ENCODE peak calls at places on chromosomes 7 and 10, in seven cellular contexts. F is A549, N is HepG2, T is stomach, S is tibial nerve, E is ovary, R is suprapubic skin. G is an unnamed sample.
A peak's percentile ranks its signal among the peaks of the same experiment; 100 is the strongest.

GRCh38 chr7:27161214-27161720 is 4.1 kb downstream of the HOXA9 start:
- DNase-seq in F (no peak), N (no peak), T (no peak), S (no peak), E (no peak), R (no peak), G (peak; percentile 66)

GRCh38 chr7:106730021-106730420 is 69.1 kb upstream of the CCDC71L start:
- DNase-seq in F (no peak), N (no peak), T (no peak), S (no peak), E (no peak), R (no peak), G (no peak)

GRCh38 chr7:1993776-1994740 is 238.7 kb downstream of the MAD1L1 start:
- DNase-seq in F (no peak), N (no peak), T (no peak), S (no peak), E (no peak), R (no peak), G (no peak)

GRCh38 chr10:129400426-129400825 is 66.6 kb upstream of the MGMT start:
- DNase-seq in F (no peak), N (no peak), T (no peak), S (no peak), E (no peak), R (no peak), G (no peak)

GRCh38 chr10:6274040-6274439 is 71.3 kb downstream of the PFKFB3 start:
- DNase-seq in F (no peak), N (peak; percentile 77), T (no peak), S (no peak), E (no peak), R (no peak), G (no peak)

GRCh38 chr10:847868-848267 is 83.6 kb downstream of the LARP4B start:
- DNase-seq in F (no peak), N (peak; percentile 5), T (no peak), S (no peak), E (no peak), R (no peak), G (no peak)

GRCh38 chr10:12349628-12350166 is 350 bp downstream of the CAMK1D start:
- DNase-seq in F (no peak), N (no peak), T (no peak), S (no peak), E (no peak), R (no peak), G (no peak)

GRCh38 chr10:100697631-100698030 is 47.8 kb upstream of the PAX2 start:
- DNase-seq in F (no peak), N (no peak), T (no peak), S (no peak), E (no peak), R (no peak), G (no peak)

GRCh38 chr7:50826371-50827172 is 43.9 kb upstream of the GRB10 start:
- DNase-seq in F (peak; percentile 47), N (peak; percentile 78), T (no peak), S (no peak), E (no peak), R (no peak), G (no peak)

GRCh38 chr10:95518455-95519131 is 42.6 kb downstream of the SORBS1 start:
- DNase-seq in F (no peak), N (no peak), T (no peak), S (no peak), E (peak; percentile 20), R (no peak), G (no peak)

GRCh38 chr7:96426027-96426426 is 104.1 kb upstream of the SLC25A13 start:
- DNase-seq in F (no peak), N (no peak), T (no peak), S (no peak), E (no peak), R (no peak), G (no peak)

GRCh38 chr7:138822867-138823535 is 25.0 kb upstream of the ATP6V0A4 start:
- DNase-seq in F (no peak), N (no peak), T (no peak), S (no peak), E (no peak), R (no peak), G (no peak)

GRCh38 chr10:21873198-21873597 is 130.3 kb downstream of the DNAJC1 start:
- DNase-seq in F (no peak), N (no peak), T (no peak), S (no peak), E (no peak), R (no peak), G (no peak)

GRCh38 chr10:21349912-21350286 is 175.6 kb downstream of the SKIDA1 start:
- DNase-seq in F (no peak), N (no peak), T (no peak), S (no peak), E (no peak), R (no peak), G (no peak)

GRCh38 chr7:72020301-72020700 is 391.8 kb downstream of the CALN1 start:
- DNase-seq in F (no peak), N (no peak), T (no peak), S (no peak), E (no peak), R (no peak), G (no peak)
- TF ChIP-seq EP300 in F (no peak), N (no peak), T (no peak), S (no peak), E (no peak), R (no peak), G (no peak)

GRCh38 chr7:116862234-116863167 is at the start of gene CAPZA2:
- DNase-seq in F (peak; percentile 95), N (peak; percentile 78), T (peak; percentile 96), S (peak; percentile 77), E (peak; percentile 89), R (peak; percentile 91), G (peak; percentile 95)
- TF ChIP-seq CTCF in F (no peak), N (no peak), T (no peak), S (peak; percentile 45), E (peak; percentile 87), R (peak; percentile 89), G (peak; percentile 43)

DNA sequence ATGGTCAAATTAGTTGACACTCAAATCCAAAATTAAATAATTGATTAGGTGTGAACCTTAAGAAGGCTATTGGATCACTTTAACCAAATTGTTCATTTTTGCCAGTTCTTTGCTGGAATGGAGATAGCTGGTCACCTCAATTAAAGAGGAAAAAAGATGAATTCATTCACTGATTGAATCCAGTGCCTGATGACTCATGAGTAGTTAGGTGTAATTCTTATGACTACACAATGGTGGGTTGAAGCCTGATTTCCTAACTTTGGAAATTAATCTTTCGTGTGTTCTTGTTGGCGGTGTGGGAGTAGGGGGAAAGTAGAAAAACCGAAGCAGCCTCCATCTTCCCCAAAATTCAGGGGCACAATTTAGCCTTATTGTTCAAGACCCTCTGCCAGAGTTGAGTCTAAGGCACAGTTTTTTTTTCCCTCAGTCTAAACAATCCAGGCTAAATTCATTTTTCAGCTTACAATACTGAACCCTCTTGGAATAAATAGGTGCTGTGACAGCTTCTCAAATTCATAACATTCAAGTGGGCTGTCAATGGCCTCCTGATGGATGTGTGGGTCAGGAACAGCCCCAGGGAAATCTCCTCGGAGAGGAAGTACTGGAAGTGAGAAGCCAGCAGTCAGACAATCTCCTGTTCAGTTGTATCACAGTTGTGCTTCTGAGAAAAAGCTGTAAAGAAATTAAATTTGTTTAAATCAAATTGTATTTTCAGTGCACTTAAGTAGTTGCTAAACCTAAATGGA is 356.6 kb downstream of the BBS9 start:
- DNase-seq in F (no peak), N (no peak), T (no peak), S (no peak), E (no peak), R (no peak), G (no peak)
- TF ChIP-seq EP300 in F (no peak), N (no peak), T (no peak), S (no peak), E (no peak), R (no peak), G (no peak)

GRCh38 chr10:26503911-26504310 is 65.8 kb downstream of the APBB1IP start:
- DNase-seq in F (no peak), N (no peak), T (no peak), S (no peak), E (no peak), R (no peak), G (no peak)
- TF ChIP-seq CTCF in F (peak; percentile 25), N (no peak), T (no peak), S (no peak), E (no peak), R (no peak), G (no peak)

DNA sequence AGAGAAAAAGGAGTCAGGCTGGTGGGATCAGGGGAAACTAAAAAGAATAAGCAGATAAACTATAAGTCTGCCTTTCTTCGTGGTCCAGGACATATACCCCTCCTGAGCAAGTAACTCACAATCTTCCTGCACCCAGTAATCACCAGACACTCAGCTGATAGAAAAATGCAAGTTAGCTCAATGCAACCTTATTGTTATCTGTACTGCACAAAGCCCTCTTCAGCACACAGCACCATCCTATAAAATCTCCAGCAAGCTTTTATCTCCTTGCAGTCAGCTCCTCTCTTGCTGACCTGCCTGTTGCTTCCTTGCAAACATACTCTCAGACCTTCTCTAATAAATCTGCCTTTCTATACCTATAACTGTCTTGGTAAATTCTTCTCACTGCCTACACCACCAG is 6.7 kb downstream of the SLC37A3 start:
- DNase-seq in F (no peak), N (no peak), T (no peak), S (no peak), E (no peak), R (no peak), G (no peak)
- TF ChIP-seq EP300 in F (no peak), N (no peak), T (no peak), S (no peak), E (no peak), R (no peak), G (no peak)

GRCh38 chr10:106360870-106361269 is 803.6 kb downstream of the SORCS1 start:
- DNase-seq in F (no peak), N (no peak), T (no peak), S (peak; percentile 4), E (no peak), R (no peak), G (no peak)

GRCh38 chr10:106355450-106355849 is 809.1 kb downstream of the SORCS1 start:
- DNase-seq in F (no peak), N (no peak), T (no peak), S (no peak), E (no peak), R (no peak), G (no peak)
- TF ChIP-seq CTCF in F (no peak), N (no peak), T (no peak), S (no peak), E (no peak), R (no peak), G (no peak)

GRCh38 chr10:132647424-132647823 is 109.8 kb downstream of the INPP5A start:
- DNase-seq in F (no peak), N (no peak), T (no peak), S (no peak), E (no peak), R (peak; percentile 73), G (no peak)
- TF ChIP-seq EP300 in F (no peak), N (no peak), T (no peak), S (no peak), E (no peak), R (no peak), G (no peak)

GRCh38 chr10:121615401-121615800 is 17.2 kb upstream of the FGFR2 start:
- DNase-seq in F (no peak), N (no peak), T (no peak), S (no peak), E (peak; percentile 42), R (no peak), G (peak; percentile 15)
- TF ChIP-seq CTCF in F (no peak), N (no peak), T (no peak), S (no peak), E (no peak), R (no peak), G (no peak)

G was measured in transverse colon.